ENCODE peak calls at places on chromosome 18, in nine cellular contexts. One of them, this sample, is unnamed.

GRCh38 chr18:24054130-24054529 is 39.6 kb downstream of the TTC39C start:
- DNase-seq in hepatic stellate cell: no peak
- DNase-seq in fibroblast of the aortic adventitia: no peak
- DNase-seq in T1000: no peak
- DNase-seq in activated effector memory CD4-positive, alpha-beta T cell treated with anti-CD3 and anti-CD28 coated beads, Interleukin-2, amount 50 U/mL, for 16 hours: peak
- DNase-seq in choroid plexus epithelial cell: no peak
- DNase-seq in NCI-H1694 treated with DMSO at 0.1 percent for 48 hours: no peak
- DNase-seq in CD4-positive, alpha-beta T cell: no peak
- DNase-seq in NCI-H524: peak
- DNase-seq in this sample: no peak

GRCh38 chr18:73908323-73908722 is 239.3 kb downstream of the FBXO15 start:
- DNase-seq in hepatic stellate cell: peak
- DNase-seq in fibroblast of the aortic adventitia: peak
- DNase-seq in T1000: no peak
- DNase-seq in activated effector memory CD4-positive, alpha-beta T cell treated with anti-CD3 and anti-CD28 coated beads, Interleukin-2, amount 50 U/mL, for 16 hours: no peak
- DNase-seq in choroid plexus epithelial cell: peak
- DNase-seq in NCI-H1694 treated with DMSO at 0.1 percent for 48 hours: no peak
- DNase-seq in CD4-positive, alpha-beta T cell: no peak
- DNase-seq in NCI-H524: no peak
- DNase-seq in this sample: peak

GRCh38 chr18:6521804-6522418 is 107.2 kb upstream of the L3MBTL4 start:
- DNase-seq in hepatic stellate cell: no peak
- DNase-seq in fibroblast of the aortic adventitia: peak
- DNase-seq in T1000: peak
- DNase-seq in activated effector memory CD4-positive, alpha-beta T cell treated with anti-CD3 and anti-CD28 coated beads, Interleukin-2, amount 50 U/mL, for 16 hours: no peak
- DNase-seq in choroid plexus epithelial cell: peak
- DNase-seq in NCI-H1694 treated with DMSO at 0.1 percent for 48 hours: peak
- DNase-seq in CD4-positive, alpha-beta T cell: no peak
- DNase-seq in NCI-H524: peak
- DNase-seq in this sample: peak

GRCh38 chr18:55334875-55335274 is 253.1 kb downstream of the TCF4 start:
- DNase-seq in hepatic stellate cell: no peak
- DNase-seq in fibroblast of the aortic adventitia: no peak
- DNase-seq in T1000: no peak
- DNase-seq in activated effector memory CD4-positive, alpha-beta T cell treated with anti-CD3 and anti-CD28 coated beads, Interleukin-2, amount 50 U/mL, for 16 hours: no peak
- DNase-seq in choroid plexus epithelial cell: no peak
- DNase-seq in NCI-H1694 treated with DMSO at 0.1 percent for 48 hours: peak
- DNase-seq in CD4-positive, alpha-beta T cell: no peak
- DNase-seq in NCI-H524: peak
- DNase-seq in this sample: no peak

GRCh38 chr18:47730795-47731194 is 199.7 kb downstream of the SMAD2 start:
- DNase-seq in hepatic stellate cell: peak
- DNase-seq in fibroblast of the aortic adventitia: no peak
- DNase-seq in T1000: no peak
- DNase-seq in activated effector memory CD4-positive, alpha-beta T cell treated with anti-CD3 and anti-CD28 coated beads, Interleukin-2, amount 50 U/mL, for 16 hours: peak
- DNase-seq in choroid plexus epithelial cell: peak
- DNase-seq in NCI-H1694 treated with DMSO at 0.1 percent for 48 hours: no peak
- DNase-seq in CD4-positive, alpha-beta T cell: no peak
- DNase-seq in NCI-H524: no peak
- DNase-seq in this sample: no peak

GRCh38 chr18:77993188-77993981 is 743.7 kb downstream of the GALR1 start:
- DNase-seq in hepatic stellate cell: no peak
- DNase-seq in fibroblast of the aortic adventitia: no peak
- DNase-seq in T1000: no peak
- DNase-seq in activated effector memory CD4-positive, alpha-beta T cell treated with anti-CD3 and anti-CD28 coated beads, Interleukin-2, amount 50 U/mL, for 16 hours: no peak
- DNase-seq in choroid plexus epithelial cell: no peak
- DNase-seq in NCI-H1694 treated with DMSO at 0.1 percent for 48 hours: no peak
- DNase-seq in CD4-positive, alpha-beta T cell: no peak
- DNase-seq in NCI-H524: no peak
- DNase-seq in this sample: no peak

GRCh38 chr18:25557006-25557405 is 205.0 kb upstream of the ZNF521 start:
- DNase-seq in hepatic stellate cell: no peak
- DNase-seq in fibroblast of the aortic adventitia: no peak
- DNase-seq in T1000: no peak
- DNase-seq in activated effector memory CD4-positive, alpha-beta T cell treated with anti-CD3 and anti-CD28 coated beads, Interleukin-2, amount 50 U/mL, for 16 hours: no peak
- DNase-seq in choroid plexus epithelial cell: no peak
- DNase-seq in NCI-H1694 treated with DMSO at 0.1 percent for 48 hours: no peak
- DNase-seq in CD4-positive, alpha-beta T cell: no peak
- DNase-seq in NCI-H524: no peak
- DNase-seq in this sample: peak

GRCh38 chr18:66136039-66136438 is 385.2 kb downstream of the CDH7 start:
- DNase-seq in hepatic stellate cell: no peak
- DNase-seq in fibroblast of the aortic adventitia: no peak
- DNase-seq in T1000: no peak
- DNase-seq in activated effector memory CD4-positive, alpha-beta T cell treated with anti-CD3 and anti-CD28 coated beads, Interleukin-2, amount 50 U/mL, for 16 hours: no peak
- DNase-seq in choroid plexus epithelial cell: peak
- DNase-seq in NCI-H1694 treated with DMSO at 0.1 percent for 48 hours: no peak
- DNase-seq in CD4-positive, alpha-beta T cell: no peak
- DNase-seq in NCI-H524: no peak
- DNase-seq in this sample: peak

GRCh38 chr18:52219102-52219501 is 120.9 kb upstream of the DCC start:
- DNase-seq in hepatic stellate cell: no peak
- DNase-seq in fibroblast of the aortic adventitia: no peak
- DNase-seq in T1000: no peak
- DNase-seq in activated effector memory CD4-positive, alpha-beta T cell treated with anti-CD3 and anti-CD28 coated beads, Interleukin-2, amount 50 U/mL, for 16 hours: no peak
- DNase-seq in choroid plexus epithelial cell: peak
- DNase-seq in NCI-H1694 treated with DMSO at 0.1 percent for 48 hours: no peak
- DNase-seq in CD4-positive, alpha-beta T cell: no peak
- DNase-seq in NCI-H524: no peak
- DNase-seq in this sample: peak